ENCODE peak calls at places on chromosome 17, in four cellular contexts. Q is effector CD4-positive, alpha-beta T cell; C is activated CD4-positive, alpha-beta T cell treated with anti-CD3 and anti-CD28 coated beads for 1 hour; S is stimulated activated CD8-positive, alpha-beta memory T cell treated with anti-CD3 and anti-CD28 coated beads, Interleukin-4, amount 100 ng/mL, for 4 hours. H is an unnamed sample.

GRCh38 chr17:42514867-42515266 is 21.2 kb upstream of the NAGLU start:
- DNase-seq in Q (no peak), C (no peak), S (no peak), H (no peak)

GRCh38 chr17:19005789-19006430 is 1.3 kb upstream of the FAM83G start:
- DNase-seq in Q (no peak), C (no peak), S (no peak), H (no peak)

GRCh38 chr17:29732613-29733012 is 109.9 kb upstream of the CORO6 start:
- DNase-seq in Q (no peak), C (no peak), S (no peak), H (no peak)

GRCh38 chr17:29733151-29733550 is 110.4 kb upstream of the CORO6 start:
- DNase-seq in Q (no peak), C (no peak), S (no peak), H (no peak)

GRCh38 chr17:72412650-72413076 is 291.8 kb downstream of the SOX9 start:
- DNase-seq in Q (no peak), C (no peak), S (no peak), H (no peak)

GRCh38 chr17:56699186-56699895 is 105.8 kb downstream of the NOG start:
- DNase-seq in Q (no peak), C (no peak), S (no peak), H (no peak)

GRCh38 chr17:41777579-41778188 is 8.8 kb downstream of the JUP start:
- DNase-seq in Q (no peak), C (no peak), S (no peak), H (peak; percentile 93)

GRCh38 chr17:44826123-44826790 is 3.8 kb downstream of the GJC1 start:
- DNase-seq in Q (no peak), C (no peak), S (no peak), H (no peak)

GRCh38 chr17:80432961-80433550 is 18.1 kb downstream of the ENDOV start:
- DNase-seq in Q (no peak), C (no peak), S (no peak), H (no peak)

GRCh38 chr17:7745748-7746470 is 28.4 kb downstream of the DNAH2 start:
- DNase-seq in Q (no peak), C (no peak), S (no peak), H (no peak)

GRCh38 chr17:81161536-81161935 is 3.8 kb upstream of the PVALEF start:
- DNase-seq in Q (no peak), C (no peak), S (no peak), H (no peak)

GRCh38 chr17:59838196-59838911 is 54.4 kb downstream of the TUBD1 start:
- DNase-seq in Q (no peak), C (no peak), S (no peak), H (no peak)

GRCh38 chr17:48307814-48308411 is 122.1 kb downstream of the SKAP1 start:
- DNase-seq in Q (peak; percentile 23), C (peak; percentile 25), S (peak; percentile 26), H (peak; percentile 28)

GRCh38 chr17:61731330-61731729 is 132.0 kb downstream of the BRIP1 start:
- DNase-seq in Q (no peak), C (no peak), S (no peak), H (no peak)

GRCh38 chr17:1083451-1084187 is 86.7 kb downstream of the TIMM22 start:
- DNase-seq in Q (no peak), C (no peak), S (no peak), H (no peak)

GRCh38 chr17:80839401-80839800 is 152.2 kb upstream of the CHMP6 start:
- DNase-seq in Q (no peak), C (no peak), S (no peak), H (no peak)

GRCh38 chr17:8611135-8611534 is 19.4 kb downstream of the MYH10 start:
- DNase-seq in Q (no peak), C (no peak), S (no peak), H (peak; percentile 94)

GRCh38 chr17:67244621-67245072 is 349 bp downstream of the HELZ start:
- DNase-seq in Q (no peak), C (no peak), S (no peak), H (no peak)

GRCh38 chr17:76735006-76735405 is 2.1 kb downstream of the SRSF2 start:
- DNase-seq in Q (no peak), C (no peak), S (no peak), H (no peak)

GRCh38 chr17:44307387-44308186 is 814 bp upstream of the RUNDC3A start:
- DNase-seq in Q (no peak), C (no peak), S (no peak), H (no peak)

GRCh38 chr17:32452281-32452680 is 8.0 kb downstream of the PSMD11 start:
- DNase-seq in Q (no peak), C (no peak), S (no peak), H (no peak)

GRCh38 chr17:42389902-42390301 is 1.7 kb upstream of the STAT3 start:
- DNase-seq in Q (no peak), C (no peak), S (no peak), H (no peak)

GRCh38 chr17:65630502-65630901 is 69.1 kb upstream of the AXIN2 start:
- DNase-seq in Q (no peak), C (no peak), S (no peak), H (no peak)

GRCh38 chr17:82272495-82273326 is 789 bp downstream of the CSNK1D start:
- DNase-seq in Q (no peak), C (peak; percentile 19), S (peak; percentile 11), H (no peak)

GRCh38 chr17:82091264-82092066 is 6.6 kb downstream of the FASN start:
- DNase-seq in Q (no peak), C (no peak), S (no peak), H (no peak)

GRCh38 chr17:31907342-31907975 is 6.0 kb upstream of the UTP6 start:
- DNase-seq in Q (no peak), C (no peak), S (no peak), H (peak; percentile 35)

GRCh38 chr17:57375040-57375769 is 118.9 kb downstream of the MSI2 start:
- DNase-seq in Q (no peak), C (no peak), S (no peak), H (no peak)

GRCh38 chr17:31788571-31788946 is 70.5 kb downstream of the COPRS start:
- DNase-seq in Q (no peak), C (no peak), S (no peak), H (no peak)

H was measured in LNCaP clone FGC.